ENCODE peak calls at places on chromosome 16, in nine cellular contexts. M is prostate gland, J is GM13976, D is Calu3, N is A549, C is dorsolateral prefrontal cortex, Y is fibroblast of lung, P is neural crest cell, W is cardiac fibroblast. O is an unnamed sample.

GRCh38 chr16:69888005-69888560 is 63.1 kb upstream of the CLEC18A start:
- DNase-seq in M (no peak), Y (no peak), W (no peak), N (no peak), J (peak), D (no peak), C (no peak), P (no peak), O (no peak)

GRCh38 chr16:85210423-85211169 is 98.3 kb upstream of the CIBAR2 start:
- DNase-seq in P (no peak), C (no peak), Y (peak), M (no peak), N (no peak), D (no peak), J (no peak), W (peak), O (no peak)

GRCh38 chr16:50611332-50611934 is 63.2 kb downstream of the NKD1 start:
- DNase-seq in C (no peak), D (peak), P (no peak), M (no peak), W (peak), N (no peak), J (no peak), Y (peak), O (no peak)

GRCh38 chr16:931651-932500 is 38.9 kb downstream of the LMF1 start:
- DNase-seq in W (no peak), N (no peak), M (no peak), D (no peak), J (no peak), P (no peak), Y (no peak), C (no peak), O (no peak)

GRCh38 chr16:64910351-64910750 is 211.5 kb downstream of the CDH11 start:
- DNase-seq in C (peak), P (no peak), M (no peak), D (no peak), N (no peak), W (peak), J (no peak), Y (peak), O (peak)

GRCh38 chr16:82119405-82119804 is 50.6 kb downstream of the MPHOSPH6 start:
- DNase-seq in J (no peak), Y (no peak), P (no peak), C (no peak), D (no peak), W (no peak), M (no peak), N (no peak), O (no peak)

GRCh38 chr16:67968440-67969285 is at the start of gene SLC12A4:
- DNase-seq in D (peak), W (peak), N (peak), C (no peak), M (peak), J (peak), Y (peak), P (peak), O (peak)

GRCh38 chr16:85151603-85152413 is 39.5 kb upstream of the CIBAR2 start:
- DNase-seq in C (peak), D (peak), Y (peak), W (peak), P (no peak), J (peak), N (no peak), M (peak), O (peak)

GRCh38 chr16:65388592-65388991 is 266.7 kb upstream of the CDH11 start:
- DNase-seq in Y (peak), N (no peak), C (no peak), D (no peak), J (no peak), P (no peak), W (peak), M (no peak), O (peak)

GRCh38 chr16:12132850-12133249 is 156.3 kb downstream of the SNX29 start:
- DNase-seq in P (no peak), J (no peak), Y (no peak), C (no peak), W (peak), N (no peak), M (no peak), D (no peak), O (no peak)

GRCh38 chr16:55323637-55324490 is at the start of gene IRX6:
- DNase-seq in D (no peak), Y (no peak), M (no peak), P (peak), N (peak), W (no peak), J (peak), C (no peak), O (no peak)

GRCh38 chr16:19119564-19119963 is 5.8 kb downstream of the ITPRIPL2 start:
- DNase-seq in J (no peak), D (no peak), P (no peak), N (no peak), C (no peak), W (peak), Y (peak), M (no peak), O (no peak)

GRCh38 chr16:46817961-46818360 is 13.0 kb downstream of the C16orf87 start:
- DNase-seq in P (no peak), N (no peak), W (no peak), M (no peak), J (no peak), C (no peak), Y (peak), D (no peak), O (no peak)

GRCh38 chr16:56094231-56094630 is 97.1 kb upstream of the GNAO1 start:
- DNase-seq in M (no peak), W (no peak), Y (no peak), P (no peak), N (no peak), D (no peak), C (no peak), J (no peak), O (no peak)

GRCh38 chr16:64356267-64356666 is 765.6 kb downstream of the CDH11 start:
- DNase-seq in P (no peak), M (no peak), W (peak), D (no peak), J (no peak), N (no peak), Y (peak), C (no peak), O (peak)

GRCh38 chr16:85924675-85925074 is 25.7 kb downstream of the IRF8 start:
- DNase-seq in P (no peak), D (no peak), M (no peak), C (no peak), J (no peak), Y (peak), W (no peak), N (no peak), O (no peak)

GRCh38 chr16:81137012-81137335 is 40.8 kb upstream of the GCSH start:
- DNase-seq in W (peak), C (no peak), P (no peak), M (no peak), N (no peak), J (no peak), D (no peak), Y (peak), O (no peak)

GRCh38 chr16:588639-588888 is 1.3 kb upstream of the RAB40C start:
- DNase-seq in P (peak), M (no peak), J (peak), Y (peak), C (no peak), D (peak), N (no peak), W (peak), O (no peak)

GRCh38 chr16:81804134-81804610 is 25.1 kb downstream of the PLCG2 start:
- DNase-seq in J (no peak), D (no peak), N (no peak), Y (no peak), M (no peak), P (no peak), C (no peak), W (no peak), O (no peak)

GRCh38 chr16:81808933-81809480 is 29.9 kb downstream of the PLCG2 start:
- DNase-seq in Y (no peak), P (no peak), W (no peak), D (no peak), N (no peak), J (peak), M (no peak), C (no peak), O (no peak)

GRCh38 chr16:24858219-24859041 is 12.7 kb downstream of the SLC5A11 start:
- DNase-seq in D (peak), J (peak), N (peak), C (no peak), P (peak), W (peak), Y (peak), M (no peak), O (no peak)

GRCh38 chr16:65071371-65072311 is 50.2 kb downstream of the CDH11 start:
- DNase-seq in D (no peak), M (no peak), N (no peak), P (no peak), C (peak), Y (peak), W (peak), J (no peak), O (no peak)

GRCh38 chr16:4097826-4098240 is 18.4 kb downstream of the ADCY9 start:
- DNase-seq in C (no peak), D (no peak), W (peak), Y (no peak), M (no peak), N (no peak), P (no peak), J (no peak), O (no peak)
- TF ChIP-seq CTCF in C (no peak), D (no peak), W (no peak), Y (no peak), M (no peak), N (no peak), P (no peak), J (no peak), O (no peak)

GRCh38 chr16:30619643-30620042 is 9.5 kb upstream of the ZNF689 start:
- DNase-seq in C (no peak), J (no peak), Y (no peak), W (no peak), D (no peak), M (no peak), P (no peak), N (no peak), O (no peak)

GRCh38 chr16:30619207-30619606 is 9.0 kb upstream of the ZNF689 start:
- DNase-seq in Y (no peak), M (no peak), P (no peak), N (no peak), W (peak), C (no peak), D (no peak), J (no peak), O (no peak)

GRCh38 chr16:30609928-30610839 is at the start of gene ZNF689:
- DNase-seq in N (peak), J (peak), P (peak), M (peak), C (peak), D (peak), Y (peak), W (peak), O (peak)

DNA sequence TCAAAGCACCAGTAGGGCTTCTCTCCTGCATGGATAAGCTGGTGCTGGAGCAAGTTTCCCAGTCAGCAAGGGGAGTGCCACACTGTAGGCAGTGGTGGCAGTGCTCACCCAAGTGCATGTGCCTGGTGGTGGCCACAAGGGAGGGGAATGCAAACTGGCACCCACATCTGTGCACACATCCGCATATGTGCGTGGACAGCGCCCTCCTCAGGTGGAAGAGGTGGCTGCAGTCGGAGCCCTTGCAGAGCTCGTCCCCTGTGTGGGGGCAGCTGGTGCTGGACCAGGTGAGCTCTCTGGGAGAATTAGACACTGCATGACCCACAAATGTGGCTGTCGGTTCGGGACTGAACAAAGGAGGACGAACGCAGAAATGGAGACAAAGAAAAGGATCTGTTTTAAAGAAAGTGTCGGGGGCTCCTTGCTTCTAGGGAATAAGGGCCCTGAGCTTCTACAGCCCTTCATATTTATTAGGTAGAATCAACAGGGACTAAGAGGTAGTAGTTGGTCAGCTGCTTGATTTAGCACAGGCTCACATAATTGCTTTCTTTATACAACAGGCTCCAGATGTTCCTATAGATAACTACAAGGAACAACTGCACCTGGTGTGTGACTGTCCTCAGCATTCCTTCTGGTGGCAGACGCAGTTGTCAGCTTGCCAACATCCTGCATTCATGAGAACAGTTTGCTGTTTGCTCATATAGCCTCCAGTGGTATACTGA is 5.3 kb upstream of the ZNF689 start:
- DNase-seq in C (peak), M (peak), W (peak), D (peak), J (peak), P (peak), N (peak), Y (no peak), O (no peak)
- TF ChIP-seq CTCF in C (peak), M (peak), W (peak), D (peak), J (peak), P (peak), N (peak), Y (peak), O (peak)

DNA sequence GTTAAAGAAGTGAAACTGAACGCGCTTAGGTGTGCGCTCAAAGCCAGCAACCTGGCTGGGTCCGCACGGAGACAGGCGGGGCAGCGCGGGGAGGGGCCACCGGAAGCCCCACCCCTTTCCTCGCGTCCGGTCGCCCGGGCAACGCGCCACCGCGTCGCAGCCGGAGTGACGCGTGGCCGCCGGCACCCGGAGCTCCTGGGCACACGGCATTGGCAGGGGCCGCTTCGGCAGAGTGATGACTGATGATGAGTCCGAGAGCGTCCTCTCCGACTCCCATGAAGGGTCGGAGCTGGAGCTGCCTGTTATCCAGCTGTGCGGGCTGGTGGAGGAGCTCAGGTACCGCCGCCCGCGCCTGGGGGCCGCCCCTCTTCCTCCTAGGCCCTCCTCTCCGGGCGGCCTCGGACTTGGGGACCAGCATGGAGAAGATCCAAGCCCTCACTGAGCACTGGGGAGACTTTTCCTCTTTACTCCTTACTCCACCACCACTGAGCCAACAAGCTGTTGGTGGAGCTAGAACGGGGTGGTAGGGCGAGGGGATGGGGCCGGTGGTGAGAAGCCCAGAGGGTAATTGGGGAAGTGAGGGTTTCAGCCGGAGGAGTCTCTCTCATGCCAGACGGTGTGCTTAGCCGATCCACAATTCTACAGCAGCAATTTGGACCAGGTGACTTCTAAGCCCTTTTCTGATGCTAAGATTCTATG is 44.9 kb downstream of the PRSS54 start:
- DNase-seq in M (peak), P (peak), W (peak), C (peak), D (peak), Y (peak), N (peak), J (peak), O (peak)
- TF ChIP-seq CTCF in M (peak), P (no peak), W (no peak), C (no peak), D (no peak), Y (no peak), N (no peak), J (no peak), O (no peak)

DNA sequence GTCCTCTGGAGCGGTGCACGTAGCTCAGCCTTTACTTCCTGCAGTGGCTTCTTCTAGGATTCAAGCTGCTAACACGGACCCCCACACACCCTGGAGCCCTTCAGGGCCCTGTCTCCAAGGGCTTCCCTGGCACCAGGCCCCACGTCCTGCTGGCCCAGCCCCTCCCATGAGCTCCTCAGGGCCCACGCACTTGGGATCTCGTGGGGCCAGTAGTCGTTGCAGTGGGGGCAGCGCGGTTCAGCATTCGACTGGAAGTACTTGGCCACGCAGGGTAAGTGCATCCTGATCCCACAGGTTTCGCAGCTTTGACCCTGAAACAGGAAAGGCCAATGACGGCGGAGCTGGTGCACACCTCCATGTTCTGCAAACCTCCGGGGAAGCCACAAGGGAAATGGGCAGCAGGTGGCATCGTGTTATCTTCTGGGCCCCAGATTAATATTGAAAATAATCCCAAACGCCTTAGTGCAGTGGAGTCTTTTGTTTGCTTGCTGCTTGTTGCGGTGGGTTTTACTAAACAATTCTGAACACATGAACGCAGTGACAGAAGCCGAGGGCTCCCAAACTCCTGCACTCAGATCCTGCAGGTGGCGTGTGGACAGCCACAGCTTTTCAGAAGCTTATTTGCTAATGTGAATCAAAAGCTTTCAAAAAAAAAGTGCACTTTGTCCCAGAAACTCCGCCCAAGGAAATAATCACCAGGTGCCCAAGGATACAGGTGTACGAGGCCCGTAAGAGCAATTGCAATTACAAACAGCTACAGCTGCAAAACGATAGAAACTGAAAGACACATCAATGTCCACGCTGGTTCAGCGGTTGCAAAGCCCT is 22.4 kb downstream of the KDM8 start:
- DNase-seq in C (no peak), W (no peak), P (no peak), J (no peak), D (no peak), Y (no peak), N (no peak), M (no peak), O (no peak)
- TF ChIP-seq CTCF in C (no peak), W (no peak), P (no peak), J (no peak), D (no peak), Y (no peak), N (no peak), M (peak), O (no peak)

GRCh38 chr16:83995756-83996155 is 27.7 kb downstream of the NECAB2 start:
- DNase-seq in D (no peak), C (peak), J (peak), W (no peak), Y (peak), M (peak), P (no peak), N (no peak), O (no peak)

GRCh38 chr16:83994703-83995102 is 26.7 kb downstream of the NECAB2 start:
- DNase-seq in M (no peak), N (no peak), Y (no peak), P (no peak), W (peak), C (no peak), D (no peak), J (no peak), O (no peak)

GRCh38 chr16:83994087-83994486 is 26.0 kb downstream of the NECAB2 start:
- DNase-seq in P (no peak), Y (peak), C (no peak), W (peak), J (no peak), N (peak), D (peak), M (no peak), O (peak)

GRCh38 chr16:83998091-83998490 is 30.0 kb downstream of the NECAB2 start:
- DNase-seq in N (no peak), W (no peak), P (no peak), M (no peak), C (no peak), Y (no peak), D (no peak), J (no peak), O (no peak)

GRCh38 chr16:83996481-83997252 is 28.6 kb downstream of the NECAB2 start:
- DNase-seq in J (no peak), D (no peak), M (no peak), W (no peak), C (no peak), Y (no peak), P (no peak), N (peak), O (no peak)
- TF ChIP-seq CTCF in J (no peak), D (no peak), M (no peak), W (no peak), C (no peak), Y (no peak), P (no peak), N (no peak), O (no peak)

O was measured in AG09319.